ENCODE peak calls at places on chromosomes 13 and 19, in nine cellular contexts. One of them, this sample, is unnamed.

GRCh38 chr19:18590273-18591272 is 2.0 kb downstream of the REX1BD start:
- DNase-seq in fibroblast of mammary gland: peak
- DNase-seq in ascending aorta: no peak
- DNase-seq in pancreas: no peak
- DNase-seq in AG10803: peak
- DNase-seq in neural progenitor cell: peak
- DNase-seq in H1: peak
- DNase-seq in right atrium auricular region: peak
- DNase-seq in mucosa of descending colon: peak
- DNase-seq in this sample: peak

GRCh38 chr19:41397086-41398041 is at the start of the genes BCKDHA and EXOSC5:
- DNase-seq in fibroblast of mammary gland: peak
- DNase-seq in ascending aorta: peak
- DNase-seq in pancreas: peak
- DNase-seq in AG10803: peak
- DNase-seq in neural progenitor cell: peak
- DNase-seq in H1: peak
- DNase-seq in right atrium auricular region: peak
- DNase-seq in mucosa of descending colon: peak
- DNase-seq in this sample: peak

GRCh38 chr13:98824376-98825160 is 72.1 kb upstream of the SLC15A1 start:
- DNase-seq in fibroblast of mammary gland: peak
- DNase-seq in ascending aorta: no peak
- DNase-seq in pancreas: no peak
- DNase-seq in AG10803: no peak
- DNase-seq in neural progenitor cell: no peak
- DNase-seq in H1: no peak
- DNase-seq in right atrium auricular region: no peak
- DNase-seq in mucosa of descending colon: no peak
- DNase-seq in this sample: no peak

GRCh38 chr13:111160648-111161047 is 45.5 kb downstream of the ARHGEF7 start:
- DNase-seq in fibroblast of mammary gland: no peak
- DNase-seq in ascending aorta: no peak
- DNase-seq in pancreas: no peak
- DNase-seq in AG10803: no peak
- DNase-seq in neural progenitor cell: no peak
- DNase-seq in H1: no peak
- DNase-seq in right atrium auricular region: no peak
- DNase-seq in mucosa of descending colon: no peak
- DNase-seq in this sample: no peak

GRCh38 chr19:55212447-55212846 is 3.1 kb upstream of the PTPRH start:
- DNase-seq in fibroblast of mammary gland: no peak
- DNase-seq in ascending aorta: no peak
- DNase-seq in pancreas: no peak
- DNase-seq in AG10803: no peak
- DNase-seq in neural progenitor cell: no peak
- DNase-seq in H1: no peak
- DNase-seq in right atrium auricular region: no peak
- DNase-seq in mucosa of descending colon: peak
- DNase-seq in this sample: no peak

GRCh38 chr19:2578391-2578826 is 102.5 kb downstream of the GADD45B start:
- DNase-seq in fibroblast of mammary gland: peak
- DNase-seq in ascending aorta: peak
- DNase-seq in pancreas: no peak
- DNase-seq in AG10803: peak
- DNase-seq in neural progenitor cell: peak
- DNase-seq in H1: peak
- DNase-seq in right atrium auricular region: peak
- DNase-seq in mucosa of descending colon: no peak
- DNase-seq in this sample: peak

GRCh38 chr13:29266261-29266660 is 329.2 kb downstream of the SLC7A1 start:
- DNase-seq in fibroblast of mammary gland: no peak
- DNase-seq in ascending aorta: no peak
- DNase-seq in pancreas: no peak
- DNase-seq in AG10803: no peak
- DNase-seq in neural progenitor cell: no peak
- DNase-seq in H1: no peak
- DNase-seq in right atrium auricular region: no peak
- DNase-seq in mucosa of descending colon: no peak
- DNase-seq in this sample: no peak

GRCh38 chr19:39546599-39546998 is 6.6 kb upstream of the EID2 start:
- DNase-seq in fibroblast of mammary gland: no peak
- DNase-seq in ascending aorta: no peak
- DNase-seq in pancreas: no peak
- DNase-seq in AG10803: no peak
- DNase-seq in neural progenitor cell: no peak
- DNase-seq in H1: no peak
- DNase-seq in right atrium auricular region: no peak
- DNase-seq in mucosa of descending colon: no peak
- DNase-seq in this sample: no peak

GRCh38 chr13:111370147-111370546 is 49.7 kb downstream of the TEX29 start:
- DNase-seq in fibroblast of mammary gland: no peak
- DNase-seq in ascending aorta: no peak
- DNase-seq in pancreas: no peak
- DNase-seq in AG10803: no peak
- DNase-seq in neural progenitor cell: no peak
- DNase-seq in H1: peak
- DNase-seq in right atrium auricular region: no peak
- DNase-seq in mucosa of descending colon: no peak
- DNase-seq in this sample: no peak

GRCh38 chr19:41218615-41219507 is at the start of gene AXL:
- DNase-seq in fibroblast of mammary gland: peak
- DNase-seq in ascending aorta: peak
- DNase-seq in pancreas: peak
- DNase-seq in AG10803: peak
- DNase-seq in neural progenitor cell: peak
- DNase-seq in H1: peak
- DNase-seq in right atrium auricular region: peak
- DNase-seq in mucosa of descending colon: peak
- DNase-seq in this sample: peak

GRCh38 chr19:647566-648284 is 8.0 kb downstream of the FGF22 start:
- DNase-seq in fibroblast of mammary gland: no peak
- DNase-seq in ascending aorta: no peak
- DNase-seq in pancreas: no peak
- DNase-seq in AG10803: no peak
- DNase-seq in neural progenitor cell: no peak
- DNase-seq in H1: no peak
- DNase-seq in right atrium auricular region: no peak
- DNase-seq in mucosa of descending colon: peak
- DNase-seq in this sample: no peak

GRCh38 chr19:646798-647565 is 7.3 kb downstream of the FGF22 start:
- DNase-seq in fibroblast of mammary gland: no peak
- DNase-seq in ascending aorta: no peak
- DNase-seq in pancreas: no peak
- DNase-seq in AG10803: no peak
- DNase-seq in neural progenitor cell: no peak
- DNase-seq in H1: no peak
- DNase-seq in right atrium auricular region: no peak
- DNase-seq in mucosa of descending colon: no peak
- DNase-seq in this sample: no peak

GRCh38 chr19:648305-648704 is 8.6 kb downstream of the FGF22 start:
- DNase-seq in fibroblast of mammary gland: no peak
- DNase-seq in ascending aorta: no peak
- DNase-seq in pancreas: no peak
- DNase-seq in AG10803: no peak
- DNase-seq in neural progenitor cell: no peak
- DNase-seq in H1: no peak
- DNase-seq in right atrium auricular region: no peak
- DNase-seq in mucosa of descending colon: no peak
- DNase-seq in this sample: no peak

GRCh38 chr19:650121-650520 is 10.4 kb downstream of the FGF22 start:
- DNase-seq in fibroblast of mammary gland: no peak
- DNase-seq in ascending aorta: no peak
- DNase-seq in pancreas: no peak
- DNase-seq in AG10803: no peak
- DNase-seq in neural progenitor cell: no peak
- DNase-seq in H1: no peak
- DNase-seq in right atrium auricular region: no peak
- DNase-seq in mucosa of descending colon: no peak
- DNase-seq in this sample: no peak

GRCh38 chr19:648904-649733 is 9.4 kb downstream of the FGF22 start:
- DNase-seq in fibroblast of mammary gland: no peak
- DNase-seq in ascending aorta: no peak
- DNase-seq in pancreas: no peak
- DNase-seq in AG10803: no peak
- DNase-seq in neural progenitor cell: no peak
- DNase-seq in H1: no peak
- DNase-seq in right atrium auricular region: no peak
- DNase-seq in mucosa of descending colon: no peak
- DNase-seq in this sample: no peak
- H3K4me3 ChIP-seq in fibroblast of mammary gland: no peak
- H3K4me3 ChIP-seq in ascending aorta: no peak
- H3K4me3 ChIP-seq in pancreas: no peak
- H3K4me3 ChIP-seq in AG10803: no peak
- H3K4me3 ChIP-seq in neural progenitor cell: no peak
- H3K4me3 ChIP-seq in H1: no peak
- H3K4me3 ChIP-seq in right atrium auricular region: no peak
- H3K4me3 ChIP-seq in mucosa of descending colon: no peak
- H3K4me3 ChIP-seq in this sample: no peak

DNA sequence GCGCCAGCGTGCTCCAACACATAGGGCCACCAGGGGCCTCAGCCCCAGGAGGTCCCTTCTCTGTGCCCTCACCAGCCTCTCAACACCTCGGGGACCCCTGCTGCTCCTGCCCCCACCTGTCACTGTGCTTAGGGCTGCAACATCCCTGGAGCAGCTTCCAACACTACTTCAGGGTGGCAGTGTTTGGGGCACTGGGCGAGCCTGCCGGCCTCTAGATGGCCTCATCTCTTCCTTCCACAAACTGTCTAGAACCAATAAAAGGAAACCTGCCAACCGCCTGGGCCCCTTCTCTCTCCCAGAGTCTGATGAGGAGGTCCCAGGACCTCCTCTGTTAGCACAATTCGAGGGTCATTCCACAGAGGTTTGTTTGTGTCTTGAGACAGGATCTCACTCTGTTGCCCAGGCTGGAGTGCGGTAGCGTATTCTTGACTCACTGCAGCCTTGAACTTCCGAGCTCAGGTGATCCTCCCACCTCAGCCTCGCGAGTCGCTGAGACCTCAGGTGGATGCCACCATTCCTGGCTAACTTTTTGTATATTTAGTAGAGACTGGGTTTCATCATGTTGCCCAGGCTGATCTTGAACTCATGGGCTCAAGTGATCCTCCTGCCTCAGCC is 10.1 kb upstream of the SHD start:
- DNase-seq in fibroblast of mammary gland: no peak
- DNase-seq in ascending aorta: no peak
- DNase-seq in pancreas: no peak
- DNase-seq in AG10803: no peak
- DNase-seq in neural progenitor cell: no peak
- DNase-seq in H1: no peak
- DNase-seq in right atrium auricular region: no peak
- DNase-seq in mucosa of descending colon: no peak
- DNase-seq in this sample: no peak
- TF ChIP-seq CTCF in fibroblast of mammary gland: no peak
- TF ChIP-seq CTCF in ascending aorta: no peak
- TF ChIP-seq CTCF in pancreas: no peak
- TF ChIP-seq CTCF in AG10803: no peak
- TF ChIP-seq CTCF in neural progenitor cell: no peak
- TF ChIP-seq CTCF in H1: no peak
- TF ChIP-seq CTCF in right atrium auricular region: no peak
- TF ChIP-seq CTCF in mucosa of descending colon: no peak
- TF ChIP-seq CTCF in this sample: no peak

GRCh38 chr13:27921421-27921960 is 1.7 kb downstream of the PDX1 start:
- DNase-seq in fibroblast of mammary gland: no peak
- DNase-seq in ascending aorta: no peak
- DNase-seq in pancreas: no peak
- DNase-seq in AG10803: no peak
- DNase-seq in neural progenitor cell: peak
- DNase-seq in H1: peak
- DNase-seq in right atrium auricular region: no peak
- DNase-seq in mucosa of descending colon: no peak
- DNase-seq in this sample: no peak
- H3K4me3 ChIP-seq in fibroblast of mammary gland: no peak
- H3K4me3 ChIP-seq in ascending aorta: peak
- H3K4me3 ChIP-seq in pancreas: peak
- H3K4me3 ChIP-seq in AG10803: peak
- H3K4me3 ChIP-seq in neural progenitor cell: peak
- H3K4me3 ChIP-seq in H1: no peak
- H3K4me3 ChIP-seq in right atrium auricular region: peak
- H3K4me3 ChIP-seq in mucosa of descending colon: no peak
- H3K4me3 ChIP-seq in this sample: peak

GRCh38 chr13:50589139-50589538 is 254.4 kb downstream of the DLEU7 start:
- DNase-seq in fibroblast of mammary gland: peak
- DNase-seq in ascending aorta: no peak
- DNase-seq in pancreas: no peak
- DNase-seq in AG10803: peak
- DNase-seq in neural progenitor cell: no peak
- DNase-seq in H1: no peak
- DNase-seq in right atrium auricular region: no peak
- DNase-seq in mucosa of descending colon: no peak
- DNase-seq in this sample: peak
- TF ChIP-seq CTCF in fibroblast of mammary gland: no peak
- TF ChIP-seq CTCF in ascending aorta: no peak
- TF ChIP-seq CTCF in pancreas: no peak
- TF ChIP-seq CTCF in AG10803: no peak
- TF ChIP-seq CTCF in neural progenitor cell: no peak
- TF ChIP-seq CTCF in H1: no peak
- TF ChIP-seq CTCF in right atrium auricular region: no peak
- TF ChIP-seq CTCF in mucosa of descending colon: no peak
- TF ChIP-seq CTCF in this sample: no peak